ENCODE peak calls at places on chromosomes 16 and 17, in eight cellular contexts. D is PC-3; V is neural crest cell; F is NCI-H2171; W is mesendoderm; N is GM10248; A is CD8-positive, alpha-beta T cell; T is activated CD4-positive, alpha-beta T cell treated with anti-CD3 and anti-CD28 coated beads, Interleukin-2, amount 50 U/mL, for 1 hour. L is an unnamed sample.

GRCh38 chr16:75710344-75710743 is 9.1 kb upstream of the DUXB start:
- DNase-seq in D (no peak), V (no peak), F (no peak), W (peak; percentile 22), N (no peak), A (no peak), T (no peak), L (no peak)

GRCh38 chr16:75306102-75306762 is 54.8 kb upstream of the BCAR1 start:
- DNase-seq in D (peak; percentile 20), V (no peak), F (no peak), W (no peak), N (no peak), A (no peak), T (no peak), L (peak; percentile 41)

GRCh38 chr16:88472637-88473205 is 19.6 kb downstream of the ZFPM1 start:
- DNase-seq in D (no peak), V (no peak), F (no peak), W (no peak), N (no peak), A (no peak), T (no peak), L (no peak)

GRCh38 chr16:74601131-74601871 is 5.6 kb downstream of the GLG1 start:
- DNase-seq in D (peak; percentile 51), V (no peak), F (no peak), W (no peak), N (no peak), A (peak; percentile 71), T (peak; percentile 66), L (no peak)

GRCh38 chr16:56298948-56299602 is 107.8 kb downstream of the GNAO1 start:
- DNase-seq in D (no peak), V (no peak), F (no peak), W (no peak), N (no peak), A (no peak), T (no peak), L (no peak)

GRCh38 chr17:41647940-41648410 is 23.6 kb upstream of the KRT17 start:
- DNase-seq in D (peak; percentile 85), V (peak; percentile 99), F (peak; percentile 58), W (peak; percentile 92), N (peak; percentile 91), A (peak; percentile 96), T (peak; percentile 90), L (peak; percentile 76)

GRCh38 chr17:78979780-78980623 is at the start of gene LGALS3BP:
- DNase-seq in D (peak; percentile 54), V (no peak), F (peak; percentile 58), W (peak; percentile 70), N (no peak), A (peak; percentile 23), T (peak; percentile 24), L (peak; percentile 57)

GRCh38 chr17:49069585-49070273 is 62.8 kb upstream of the B4GALNT2 start:
- DNase-seq in D (peak; percentile 56), V (no peak), F (no peak), W (no peak), N (no peak), A (no peak), T (no peak), L (no peak)

GRCh38 chr17:16459271-16459670 is 32.7 kb downstream of the LRRC75A start:
- DNase-seq in D (no peak), V (no peak), F (no peak), W (no peak), N (no peak), A (no peak), T (no peak), L (no peak)

GRCh38 chr17:82414548-82415281 is 3.4 kb upstream of the HEXD start:
- DNase-seq in D (peak; percentile 61), V (peak; percentile 74), F (no peak), W (peak; percentile 86), N (peak; percentile 79), A (peak; percentile 73), T (peak; percentile 75), L (no peak)

GRCh38 chr17:77923135-77923534 is 35.4 kb upstream of the TNRC6C start:
- DNase-seq in D (no peak), V (no peak), F (no peak), W (no peak), N (no peak), A (no peak), T (no peak), L (no peak)

GRCh38 chr17:2071421-2072281 is 16.7 kb downstream of the HIC1 start:
- DNase-seq in D (no peak), V (no peak), F (no peak), W (no peak), N (no peak), A (no peak), T (no peak), L (no peak)

GRCh38 chr16:11877374-11877773 is 26.0 kb upstream of the RSL1D1 start:
- DNase-seq in D (no peak), V (no peak), F (no peak), W (no peak), N (no peak), A (no peak), T (no peak), L (no peak)

GRCh38 chr16:56336071-56336688 is 89.2 kb downstream of the AMFR start:
- DNase-seq in D (peak; percentile 28), V (no peak), F (no peak), W (peak; percentile 7), N (no peak), A (no peak), T (no peak), L (peak; percentile 3)

GRCh38 chr16:81650982-81651562 is 128.0 kb upstream of the PLCG2 start:
- DNase-seq in D (no peak), V (no peak), F (peak; percentile 89), W (peak; percentile 83), N (no peak), A (no peak), T (no peak), L (no peak)

GRCh38 chr16:2919511-2920255 is 8.0 kb downstream of the FLYWCH1 start:
- DNase-seq in D (peak; percentile 74), V (peak; percentile 72), F (peak; percentile 56), W (peak; percentile 72), N (peak; percentile 60), A (peak; percentile 75), T (peak; percentile 61), L (no peak)

GRCh38 chr16:79451196-79451816 is 149.2 kb downstream of the MAF start:
- DNase-seq in D (no peak), V (no peak), F (no peak), W (no peak), N (no peak), A (no peak), T (no peak), L (no peak)

GRCh38 chr16:4306439-4307214 is 9.2 kb upstream of the GLIS2 start:
- DNase-seq in D (no peak), V (no peak), F (peak; percentile 67), W (no peak), N (peak; percentile 65), A (peak; percentile 59), T (peak; percentile 52), L (no peak)

GRCh38 chr16:22314661-22315626 is 17.7 kb downstream of the POLR3E start:
- DNase-seq in D (no peak), V (no peak), F (no peak), W (no peak), N (no peak), A (no peak), T (no peak), L (no peak)

GRCh38 chr16:9099131-9099625 is 7.7 kb downstream of the HAPSTR1 start:
- DNase-seq in D (peak; percentile 46), V (no peak), F (no peak), W (no peak), N (peak; percentile 35), A (no peak), T (no peak), L (no peak)

GRCh38 chr16:79899316-79900110 is 299.0 kb upstream of the MAF start:
- DNase-seq in D (no peak), V (no peak), F (no peak), W (no peak), N (no peak), A (no peak), T (no peak), L (no peak)

GRCh38 chr17:6753006-6753445 is 2.8 kb upstream of the XAF1 start:
- DNase-seq in D (peak; percentile 44), V (no peak), F (no peak), W (peak; percentile 26), N (no peak), A (peak; percentile 56), T (no peak), L (peak; percentile 8)

GRCh38 chr17:62576382-62576781 is 51.1 kb upstream of the MRC2 start:
- DNase-seq in D (no peak), V (no peak), F (no peak), W (no peak), N (no peak), A (no peak), T (no peak), L (no peak)

GRCh38 chr16:3579776-3580175 is 2.6 kb upstream of the NLRC3 start:
- DNase-seq in D (no peak), V (no peak), F (no peak), W (no peak), N (no peak), A (no peak), T (no peak), L (no peak)

GRCh38 chr17:48544356-48545021 is 420 bp downstream of the HOXB2 start:
- DNase-seq in D (no peak), V (peak; percentile 54), F (no peak), W (no peak), N (peak; percentile 49), A (peak; percentile 27), T (peak; percentile 42), L (peak; percentile 52)

GRCh38 chr16:2385441-2385840 is 43.8 kb upstream of the CCNF start:
- DNase-seq in D (peak; percentile 64), V (no peak), F (no peak), W (peak; percentile 66), N (no peak), A (no peak), T (no peak), L (no peak)

GRCh38 chr17:21285164-21286065 is 904 bp downstream of the MAP2K3 start:
- DNase-seq in D (peak; percentile 55), V (no peak), F (no peak), W (no peak), N (no peak), A (no peak), T (no peak), L (peak; percentile 70)

GRCh38 chr16:69904495-69905170 is 46.5 kb upstream of the CLEC18A start:
- DNase-seq in D (no peak), V (no peak), F (no peak), W (peak; percentile 29), N (no peak), A (no peak), T (no peak), L (no peak)

GRCh38 chr17:27573971-27574525 is 56.9 kb upstream of the LGALS9 start:
- DNase-seq in D (peak; percentile 16), V (no peak), F (no peak), W (peak; percentile 95), N (no peak), A (no peak), T (no peak), L (no peak)

GRCh38 chr17:13003454-13003851 is 14.4 kb downstream of the ELAC2 start:
- DNase-seq in D (no peak), V (no peak), F (no peak), W (no peak), N (no peak), A (no peak), T (no peak), L (no peak)

GRCh38 chr17:78958556-78959191 is 21.0 kb downstream of the LGALS3BP start:
- DNase-seq in D (peak; percentile 42), V (no peak), F (no peak), W (no peak), N (no peak), A (no peak), T (no peak), L (no peak)

GRCh38 chr16:88610080-88610479 is 28.3 kb upstream of the IL17C start:
- DNase-seq in D (no peak), V (no peak), F (no peak), W (peak; percentile 74), N (no peak), A (no peak), T (no peak), L (no peak)

GRCh38 chr17:71052971-71053370 is 883.6 kb downstream of the KCNJ2 start:
- DNase-seq in D (no peak), V (no peak), F (no peak), W (no peak), N (no peak), A (no peak), T (no peak), L (no peak)

GRCh38 chr17:67841992-67842391 is 16.7 kb downstream of the BPTF start:
- DNase-seq in D (peak; percentile 3), V (no peak), F (no peak), W (no peak), N (no peak), A (no peak), T (no peak), L (no peak)

L was measured in pancreas.